ENCODE peak calls at places on chromosomes 1 and 21, in nine cellular contexts. F is pancreas, K is psoas muscle, N is endodermal cell, Y is body of pancreas, W is uterus, P is astrocyte of the cerebellum, U is cardiac muscle cell, T is brain microvascular endothelial cell. L is an unnamed sample.

GRCh38 chr1:56978819-56979218 is 13.0 kb upstream of the C8B start:
- DNase-seq in N (peak; percentile 58), Y (peak; percentile 41), W (no peak), K (no peak), P (no peak), T (no peak), U (no peak), F (peak; percentile 8), L (no peak)

GRCh38 chr1:11501491-11501897 is 22.5 kb downstream of the DISP3 start:
- DNase-seq in Y (no peak), W (no peak), F (no peak), T (no peak), N (no peak), K (peak; percentile 56), U (peak; percentile 11), P (no peak), L (peak; percentile 49)

GRCh38 chr1:8094481-8095241 is 68.6 kb upstream of the ERRFI1 start:
- DNase-seq in W (no peak), U (peak; percentile 74), F (no peak), N (no peak), K (no peak), Y (no peak), P (peak; percentile 70), T (peak; percentile 92), L (peak; percentile 77)

GRCh38 chr1:218224101-218224500 is 61.0 kb upstream of the RRP15 start:
- DNase-seq in N (no peak), P (no peak), K (no peak), U (no peak), W (no peak), Y (no peak), F (no peak), T (no peak), L (no peak)

GRCh38 chr1:110267260-110267659 is 57.1 kb downstream of the KCNC4 start:
- DNase-seq in Y (no peak), T (no peak), W (no peak), U (peak; percentile 25), F (no peak), N (no peak), K (no peak), P (no peak), L (no peak)

GRCh38 chr1:169005776-169006175 is 100.7 kb upstream of the ATP1B1 start:
- DNase-seq in U (no peak), T (no peak), K (no peak), F (no peak), Y (no peak), W (no peak), N (no peak), P (no peak), L (no peak)

GRCh38 chr21:41648591-41649031 is 118.2 kb downstream of the RIPK4 start:
- DNase-seq in Y (no peak), W (no peak), N (no peak), U (peak; percentile 83), F (no peak), K (no peak), P (no peak), T (peak; percentile 57), L (peak; percentile 49)

GRCh38 chr1:3547055-3548005 is 64.0 kb downstream of the MEGF6 start:
- DNase-seq in U (no peak), W (no peak), P (no peak), K (no peak), F (no peak), Y (peak; percentile 16), T (no peak), N (peak; percentile 70), L (no peak)

GRCh38 chr1:116496380-116496779 is 74.4 kb downstream of the CD58 start:
- DNase-seq in U (peak; percentile 76), N (no peak), K (peak; percentile 73), W (peak; percentile 35), P (no peak), Y (peak; percentile 55), T (no peak), F (no peak), L (peak; percentile 80)

GRCh38 chr1:21292991-21293536 is 2.8 kb upstream of the ECE1 start:
- DNase-seq in W (no peak), N (no peak), T (no peak), K (no peak), P (no peak), Y (no peak), F (no peak), U (no peak), L (no peak)

GRCh38 chr1:159334797-159335196 is 32.7 kb downstream of the FCER1A start:
- DNase-seq in Y (no peak), F (no peak), W (no peak), N (no peak), U (no peak), T (no peak), K (no peak), P (no peak), L (no peak)

GRCh38 chr21:45892156-45892919 is 89.2 kb upstream of the COL6A1 start:
- DNase-seq in F (no peak), U (no peak), N (no peak), T (no peak), P (no peak), K (peak; percentile 64), Y (no peak), W (no peak), L (no peak)

GRCh38 chr1:236751385-236751784 is 43.7 kb upstream of the MTR start:
- DNase-seq in U (no peak), N (no peak), K (no peak), P (no peak), Y (no peak), F (no peak), T (no peak), W (no peak), L (no peak)

GRCh38 chr1:236751935-236752334 is 43.2 kb upstream of the MTR start:
- DNase-seq in P (no peak), U (no peak), N (no peak), F (no peak), W (no peak), T (no peak), K (no peak), Y (no peak), L (no peak)

GRCh38 chr1:236753964-236754363 is 41.1 kb upstream of the MTR start:
- DNase-seq in T (no peak), Y (no peak), P (no peak), F (no peak), N (no peak), W (no peak), K (no peak), U (no peak), L (no peak)

GRCh38 chr1:236754525-236755210 is 40.4 kb upstream of the MTR start:
- DNase-seq in U (no peak), F (no peak), T (no peak), P (no peak), W (no peak), Y (no peak), K (no peak), N (no peak), L (no peak)

DNA sequence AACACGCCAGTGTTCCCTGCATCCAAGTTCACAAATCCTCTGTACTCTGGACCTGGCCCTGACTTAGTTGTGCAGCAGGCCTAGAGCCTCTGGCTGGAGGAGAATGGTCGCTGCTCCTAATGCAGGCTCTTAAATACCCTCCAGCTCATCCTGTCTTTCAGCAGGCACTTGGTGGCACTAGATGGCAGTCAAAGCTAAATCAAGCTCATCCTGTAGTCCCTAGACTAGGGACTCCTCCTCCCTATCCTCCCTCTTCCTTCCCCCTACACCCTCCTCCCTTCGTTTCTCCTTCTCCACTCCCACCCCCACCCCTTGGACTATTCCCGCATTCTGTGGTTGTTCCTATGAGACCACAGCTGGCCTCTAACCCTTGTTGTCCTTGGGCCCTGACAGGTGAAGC is 41.5 kb upstream of the MTR start:
- DNase-seq in F (no peak), U (peak; percentile 30), W (no peak), P (no peak), K (no peak), T (no peak), Y (peak; percentile 21), N (peak; percentile 79), L (peak; percentile 14)
- TF ChIP-seq CTCF in F (no peak), U (no peak), W (no peak), P (peak; percentile 33), K (no peak), T (peak; percentile 38), Y (peak; percentile 24), N (peak; percentile 77), L (peak; percentile 10)

GRCh38 chr1:230909974-230910754 is 41.8 kb upstream of the C1orf198 start:
- DNase-seq in P (no peak), T (no peak), N (no peak), F (no peak), U (no peak), W (peak; percentile 45), K (peak; percentile 59), Y (no peak), L (no peak)

GRCh38 chr1:230907472-230908205 is 39.3 kb upstream of the C1orf198 start:
- DNase-seq in T (no peak), K (no peak), Y (no peak), N (no peak), F (no peak), W (no peak), U (no peak), P (no peak), L (no peak)

GRCh38 chr1:230913496-230913895 is 45.2 kb upstream of the C1orf198 start:
- DNase-seq in W (no peak), T (no peak), K (no peak), F (no peak), P (no peak), N (no peak), U (peak; percentile 43), Y (no peak), L (peak; percentile 46)

GRCh38 chr1:230915079-230915478 is 46.8 kb upstream of the C1orf198 start:
- DNase-seq in K (no peak), U (no peak), Y (no peak), F (no peak), T (no peak), W (no peak), N (no peak), P (no peak), L (no peak)

DNA sequence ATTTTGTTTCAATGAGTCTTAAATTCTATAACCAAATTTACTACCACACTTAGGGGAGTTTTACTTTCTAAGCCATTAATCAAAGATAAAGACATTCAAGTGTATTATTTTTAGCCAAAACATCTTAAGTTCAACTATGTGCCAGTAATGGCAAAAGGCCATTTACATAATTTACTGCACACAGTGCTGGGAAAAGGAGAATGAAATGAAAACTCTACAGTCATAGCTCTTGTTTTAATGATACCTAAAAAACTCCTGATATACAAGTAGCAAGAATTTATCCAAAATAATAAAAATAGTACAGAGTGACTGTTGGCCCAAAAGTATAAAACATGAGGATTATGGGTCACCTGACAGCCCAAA is 42.4 kb upstream of the C1orf198 start:
- DNase-seq in U (no peak), F (no peak), P (no peak), W (no peak), Y (no peak), K (no peak), T (no peak), N (no peak), L (no peak)
- H3K4me3 ChIP-seq in U (no peak overlapping the region), F (no peak overlapping the region), P (no peak overlapping the region), W (no peak overlapping the region), Y (no peak overlapping the region), K (no peak overlapping the region), T (no peak overlapping the region), N (no peak overlapping the region), L (no peak overlapping the region)

GRCh38 chr1:202967684-202968281 is 726 bp upstream of the CYB5R1 start:
- DNase-seq in P (no peak), Y (peak; percentile 33), T (no peak), K (no peak), W (no peak), U (no peak), N (no peak), F (no peak), L (peak; percentile 29)
- TF ChIP-seq CTCF in P (no peak), Y (no peak), T (no peak), K (no peak), W (no peak), U (no peak), N (no peak), F (no peak), L (no peak)

GRCh38 chr1:47558601-47559593 is 121.1 kb downstream of the FOXD2 start:
- DNase-seq in P (no peak), K (no peak), Y (peak; percentile 72), U (no peak), W (no peak), F (peak; percentile 64), N (no peak), T (no peak), L (no peak)
- H3K4me3 ChIP-seq in P (no peak overlapping the region), K (no peak overlapping the region), Y (no peak overlapping the region), U (no peak overlapping the region), W (no peak overlapping the region), F (no peak overlapping the region), N (no peak overlapping the region), T (no peak overlapping the region), L (no peak overlapping the region)

L was measured in foreskin fibroblast.